ENCODE peak calls at places on chromosomes 3 and 15, in five cellular contexts. Y is K562, B is H1, J is A549, Z is HepG2. S is an unnamed sample.

GRCh38 chr3:192186508-192186907 is 540.8 kb downstream of the FGF12 start:
- DNase-seq in J (no peak), B (no peak), Y (no peak), Z (no peak), S (no peak)

GRCh38 chr3:42898896-42899675 is 6.9 kb upstream of the ZNF662 start:
- DNase-seq in B (no peak), Y (no peak), Z (no peak), J (no peak), S (no peak)

GRCh38 chr3:42709621-42710020 is 7.0 kb upstream of the HHATL start:
- DNase-seq in J (no peak), Z (no peak), B (no peak), Y (no peak), S (no peak)

GRCh38 chr3:194507571-194507970 is 20.8 kb upstream of the ATP13A3 start:
- DNase-seq in Z (no peak), Y (no peak), B (no peak), J (no peak), S (no peak)

GRCh38 chr3:188006726-188007393 is 147.1 kb upstream of the LPP start:
- DNase-seq in Y (no peak), J (no peak), Z (no peak), B (no peak), S (no peak)

GRCh38 chr15:88769161-88769971 is 33.9 kb upstream of the ACAN start:
- DNase-seq in Y (no peak), J (no peak), B (peak), Z (no peak), S (no peak)

GRCh38 chr15:80549191-80549590 is 145.0 kb downstream of the ARNT2 start:
- DNase-seq in Y (no peak), B (no peak), J (no peak), Z (no peak), S (no peak)

GRCh38 chr15:80061581-80061980 is 2.1 kb downstream of the ZFAND6 start:
- DNase-seq in Y (no peak), Z (peak), B (no peak), J (no peak), S (no peak)

GRCh38 chr3:188082040-188082439 is 71.9 kb upstream of the LPP start:
- DNase-seq in Y (no peak), Z (no peak), B (no peak), J (no peak), S (no peak)

GRCh38 chr15:70504988-70505387 is 258.4 kb downstream of the UACA start:
- DNase-seq in Y (no peak), B (no peak), J (no peak), Z (no peak), S (no peak)

GRCh38 chr3:23805881-23806321 is at the start of gene UBE2E1:
- DNase-seq in B (no peak), Z (peak), J (peak), Y (peak), S (no peak)

GRCh38 chr15:48638966-48639365 is 6.5 kb downstream of the FBN1 start:
- DNase-seq in Y (no peak), J (no peak), B (no peak), Z (no peak), S (no peak)

GRCh38 chr3:69776926-69777581 is 37.8 kb downstream of the MITF start:
- DNase-seq in J (no peak), B (no peak), Y (no peak), Z (no peak), S (no peak)

GRCh38 chr3:101119535-101119934 is 126.3 kb upstream of the ABI3BP start:
- DNase-seq in J (no peak), B (no peak), Y (no peak), Z (no peak), S (no peak)

GRCh38 chr3:137792633-137793271 is 28.6 kb downstream of the SOX14 start:
- DNase-seq in Y (peak), Z (peak), B (peak), J (no peak), S (no peak)

GRCh38 chr3:185409957-185410356 is 47.0 kb downstream of the MAP3K13 start:
- DNase-seq in J (no peak), Z (no peak), B (no peak), Y (no peak), S (no peak)

GRCh38 chr3:127637546-127637945 is 8.6 kb downstream of the PODXL2 start:
- DNase-seq in Z (no peak), J (no peak), B (no peak), Y (peak), S (no peak)

GRCh38 chr15:92095691-92096090 is 242.2 kb downstream of the SLCO3A1 start:
- DNase-seq in B (no peak), Y (no peak), J (no peak), Z (no peak), S (no peak)

GRCh38 chr15:89332446-89332845 is 2.2 kb downstream of the POLG start:
- DNase-seq in B (no peak), Y (peak), Z (peak), J (peak), S (no peak)

GRCh38 chr3:45123030-45123429 is 23.1 kb downstream of the CDCP1 start:
- DNase-seq in Y (no peak), Z (no peak), B (no peak), J (peak), S (peak)

GRCh38 chr15:86165263-86166204 is 85.9 kb downstream of the AGBL1 start:
- DNase-seq in Z (no peak), Y (no peak), B (no peak), J (no peak), S (no peak)

GRCh38 chr3:163779396-163780344 is 1298.6 kb downstream of the SI start:
- DNase-seq in Z (peak), J (no peak), Y (no peak), B (peak), S (no peak)

GRCh38 chr3:23944861-23945652 is at the start of gene NR1D2:
- DNase-seq in J (peak), Z (peak), Y (peak), B (peak), S (no peak)

GRCh38 chr3:12198301-12198700 is 39.6 kb upstream of the TIMP4 start:
- DNase-seq in Z (no peak), Y (no peak), J (no peak), B (no peak), S (no peak)

DNA sequence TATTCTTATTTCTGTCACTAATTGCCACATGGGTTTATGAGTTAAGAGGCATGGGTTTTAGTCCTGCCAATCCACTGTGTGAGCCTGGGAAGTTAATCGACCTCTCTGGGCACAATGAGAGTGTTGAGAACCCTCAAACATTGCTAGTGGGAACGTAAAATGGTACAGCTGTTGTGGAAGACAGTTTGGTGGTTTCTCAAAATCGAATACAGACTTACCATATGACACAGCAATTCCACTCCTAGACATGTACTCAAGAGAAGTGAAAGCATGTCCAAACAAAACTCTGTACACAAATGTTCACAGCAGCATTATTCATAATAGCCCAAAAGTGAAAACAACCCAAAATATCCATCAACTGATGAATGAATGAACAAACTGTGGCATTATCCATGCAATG is 5.7 kb upstream of the GNB5 start:
- DNase-seq in B (no peak), J (no peak), Z (no peak), Y (no peak), S (no peak)
- TF ChIP-seq KDM1A in B (no peak), J (no peak), Z (no peak), Y (no peak), S (no peak)

DNA sequence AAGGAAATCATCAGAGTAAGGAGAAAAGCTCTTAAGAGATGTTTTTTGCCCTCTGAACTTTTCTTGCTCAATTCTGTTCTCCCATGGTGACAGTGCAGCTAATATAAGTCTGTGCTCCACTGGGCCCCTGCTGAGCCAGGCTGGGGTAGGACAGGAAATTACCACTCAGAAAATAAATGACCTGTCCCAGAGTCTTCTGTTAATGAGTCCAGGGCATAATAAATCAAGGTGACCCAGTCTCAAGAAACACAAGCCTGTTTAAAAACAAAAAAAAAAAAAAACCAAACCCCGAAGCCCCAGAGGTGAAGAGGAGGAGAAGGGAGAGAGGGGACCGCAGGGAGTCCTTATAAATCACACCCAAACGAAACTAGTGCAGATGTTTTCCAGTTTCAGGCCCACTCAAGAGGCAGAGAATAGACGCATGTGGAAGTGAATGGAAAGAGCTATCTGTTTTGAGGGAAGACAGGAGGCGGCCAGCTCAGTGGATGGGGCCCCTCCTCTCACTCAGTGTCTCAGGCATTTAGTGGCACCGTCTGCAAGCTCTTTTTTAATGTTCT is 59.8 kb upstream of the BOC start:
- DNase-seq in Y (no peak), B (no peak), J (no peak), Z (no peak), S (no peak)
- TF ChIP-seq HDAC2 in Y (no peak), B (no peak), J (no peak), Z (no peak), S (no peak)

DNA sequence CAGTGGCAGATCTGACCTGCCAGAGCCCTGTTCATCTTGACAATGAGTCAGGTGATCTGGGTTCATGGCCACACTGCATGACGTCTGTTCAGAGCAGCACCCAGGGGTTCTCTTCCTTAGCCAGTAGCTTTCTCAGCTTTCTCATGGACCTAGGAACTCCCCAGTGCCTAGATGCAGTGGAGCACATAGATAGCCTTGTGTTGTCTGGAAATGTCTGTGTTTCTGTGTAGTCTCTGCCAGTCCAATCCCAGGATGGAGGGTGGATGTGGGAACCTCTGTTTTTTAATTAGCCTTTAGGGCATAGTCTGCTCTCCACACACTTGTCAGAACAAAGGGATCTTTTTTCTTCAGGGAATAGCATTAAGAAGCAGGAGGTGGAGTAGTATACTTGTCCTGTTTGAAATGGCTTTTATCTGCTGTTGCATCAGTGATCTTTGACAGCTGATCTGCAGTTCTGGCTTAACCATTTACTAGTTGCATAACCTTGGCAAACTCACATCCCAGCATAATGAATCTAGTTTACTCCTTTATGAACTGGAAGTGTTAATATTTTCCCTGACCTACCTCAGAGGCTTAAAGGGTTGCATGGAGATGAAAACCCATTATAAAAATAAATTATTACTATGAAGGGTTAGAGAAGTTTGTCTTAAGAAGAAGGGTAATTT is 16.1 kb upstream of the CACNA1D start:
- DNase-seq in Y (no peak), B (no peak), J (peak), Z (peak), S (no peak)
- TF ChIP-seq KDM1A in Y (no peak), B (no peak), J (no peak), Z (peak), S (no peak)

GRCh38 chr3:145767909-145768308 is 393.1 kb downstream of the PLOD2 start:
- DNase-seq in Y (no peak), Z (no peak), J (no peak), B (no peak), S (no peak)
- TF ChIP-seq HDAC2 in Y (no peak), Z (no peak), J (no peak), B (no peak), S (no peak)

GRCh38 chr3:87350367-87351199 is 74.2 kb upstream of the POU1F1 start:
- DNase-seq in Z (peak), J (peak), Y (peak), B (no peak), S (no peak)
- TF ChIP-seq KDM1A in Z (no peak), J (no peak), Y (no peak), B (no peak), S (no peak)

DNA sequence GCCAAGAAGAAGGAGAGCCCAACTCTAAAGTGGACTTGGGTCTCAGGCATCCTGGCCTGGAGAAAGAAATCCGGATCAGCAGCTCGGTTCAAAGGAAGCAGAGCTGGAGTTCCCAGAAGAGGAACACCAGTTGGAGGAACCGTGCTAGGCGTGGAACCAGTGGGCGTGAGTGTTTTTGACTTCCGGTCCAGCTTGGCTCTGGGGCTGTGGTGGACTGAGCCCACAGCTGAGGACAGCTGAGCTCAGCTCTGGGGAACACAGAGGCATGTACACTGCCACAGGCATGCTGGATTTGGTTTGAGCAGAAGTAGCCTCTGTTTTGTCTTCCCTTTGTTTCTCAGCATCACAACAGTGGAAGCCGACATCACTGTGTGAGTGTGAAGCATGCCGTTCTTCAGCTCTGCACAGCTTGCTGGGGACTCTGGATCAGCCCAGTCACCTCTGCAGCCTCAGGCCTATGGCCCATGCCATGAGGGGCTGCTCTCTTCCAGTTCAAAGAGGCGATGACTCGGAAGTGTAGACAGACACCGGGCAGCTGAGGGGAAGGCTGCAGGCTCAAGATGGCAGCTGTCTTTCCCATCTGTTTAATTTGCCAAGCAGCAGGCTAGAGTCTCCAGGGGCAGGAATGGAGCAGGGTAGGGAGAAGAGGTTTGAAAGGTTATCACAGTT is 185.8 kb upstream of the UBE3A start:
- DNase-seq in J (no peak), Z (no peak), B (no peak), Y (no peak), S (no peak)
- TF ChIP-seq HDAC2 in J (no peak), Z (no peak), B (no peak), Y (no peak), S (no peak)

GRCh38 chr3:146590521-146590920 is 14.6 kb downstream of the PLSCR5 start:
- DNase-seq in B (no peak), Y (no peak), J (no peak), Z (no peak), S (no peak)
- TF ChIP-seq KDM1A in B (no peak), Y (no peak), J (no peak), Z (no peak), S (no peak)

DNA sequence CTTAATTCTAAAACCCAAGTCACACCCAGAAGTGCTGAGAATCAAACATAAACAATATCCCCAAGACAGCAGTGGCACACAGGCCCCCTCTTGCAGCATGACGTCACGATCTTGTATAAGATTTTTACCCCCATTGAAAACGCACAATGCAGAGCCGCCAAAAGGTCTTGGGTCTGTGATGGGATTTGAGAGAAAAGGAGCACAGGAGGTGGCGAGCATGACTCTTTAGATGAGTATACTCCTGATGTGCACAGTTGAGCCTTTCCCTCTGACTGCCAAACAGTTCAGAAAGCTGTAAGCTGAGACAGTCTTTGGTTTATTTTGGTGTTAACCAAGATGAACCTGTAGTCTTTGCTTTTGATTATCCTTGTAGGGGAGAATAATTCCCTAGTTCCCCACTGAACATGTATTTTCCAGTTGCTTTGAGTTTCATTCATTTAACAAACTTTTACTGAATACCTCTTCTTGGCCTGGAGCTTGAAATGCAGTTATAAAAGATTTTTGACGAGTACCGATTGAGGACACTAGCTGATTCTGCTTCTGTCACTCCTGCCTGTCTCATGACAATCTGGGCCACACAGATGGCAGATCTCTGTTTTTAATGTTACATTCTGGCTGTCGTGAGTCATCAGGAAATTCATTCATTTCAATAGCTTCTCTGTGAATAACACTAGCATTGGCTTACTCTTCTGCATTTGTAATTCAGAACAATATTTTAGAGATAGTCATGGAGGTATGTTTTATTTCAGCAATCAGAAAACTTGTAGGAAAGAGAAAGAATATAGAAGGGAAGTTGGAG is 28.9 kb downstream of the CFAP91 start:
- DNase-seq in Y (no peak), Z (no peak), J (no peak), B (no peak), S (no peak)
- TF ChIP-seq HDAC2 in Y (no peak), Z (no peak), J (no peak), B (no peak), S (no peak)

GRCh38 chr3:13584901-13585300 is 36.0 kb downstream of the FBLN2 start:
- DNase-seq in B (no peak), J (no peak), Y (no peak), Z (no peak), S (no peak)

GRCh38 chr3:13584427-13584891 is 35.5 kb downstream of the FBLN2 start:
- DNase-seq in B (no peak), Z (no peak), Y (no peak), J (no peak), S (no peak)

GRCh38 chr3:13581485-13582365 is 32.8 kb downstream of the FBLN2 start:
- DNase-seq in B (no peak), J (no peak), Y (no peak), Z (no peak), S (no peak)

GRCh38 chr3:13582366-13583250 is 33.7 kb downstream of the FBLN2 start:
- DNase-seq in B (no peak), Y (no peak), J (no peak), Z (no peak), S (no peak)

GRCh38 chr3:13583251-13584180 is 34.6 kb downstream of the FBLN2 start:
- DNase-seq in Y (no peak), Z (no peak), B (no peak), J (no peak), S (no peak)
- TF ChIP-seq KDM1A in Y (no peak), Z (no peak), B (no peak), J (no peak), S (no peak)

S was measured in GM12878.